ENCODE peak calls at places on chromosome 16, in nine cellular contexts. J is HS-5; L is SJCRH30; B is stimulated activated CD8-positive, alpha-beta memory T cell treated with anti-CD3 and anti-CD28 coated beads, Interleukin-7, amount 100 ng/mL, for 24 hours; Y is chondrocyte; G is COLO829; H is HS-27A; R is memory B cell; W is T follicular helper cell. A is an unnamed sample.

GRCh38 chr16:88646345-88647034 is 4.4 kb downstream of the CYBA start:
- DNase-seq in G (no peak), R (peak; percentile 10), W (no peak), H (no peak), Y (no peak), J (no peak), L (no peak), B (no peak), A (no peak)

GRCh38 chr16:31043352-31043751 is 10.0 kb downstream of the STX4 start:
- DNase-seq in L (no peak), Y (no peak), J (no peak), G (no peak), B (no peak), W (no peak), R (no peak), H (no peak), A (no peak)

GRCh38 chr16:64136314-64136713 is 985.5 kb downstream of the CDH11 start:
- DNase-seq in R (no peak), H (no peak), W (no peak), Y (no peak), L (no peak), G (no peak), J (no peak), B (no peak), A (no peak)

GRCh38 chr16:75575976-75576375 is 9.8 kb downstream of the GABARAPL2 start:
- DNase-seq in W (no peak), G (no peak), R (no peak), H (no peak), B (no peak), Y (no peak), L (no peak), J (no peak), A (no peak)

GRCh38 chr16:88461291-88462269 is 8.5 kb downstream of the ZFPM1 start:
- DNase-seq in Y (no peak), H (no peak), W (no peak), J (no peak), B (no peak), R (no peak), G (no peak), L (no peak), A (no peak)

GRCh38 chr16:86994651-86995171 is 322.5 kb downstream of the C16orf95 start:
- DNase-seq in L (peak; percentile 69), W (no peak), G (no peak), J (peak; percentile 50), B (no peak), H (peak; percentile 62), R (no peak), Y (no peak), A (no peak)

GRCh38 chr16:66084306-66084705 is 282.2 kb upstream of the CDH5 start:
- DNase-seq in Y (no peak), B (no peak), R (no peak), W (no peak), H (no peak), G (no peak), J (no peak), L (no peak), A (no peak)

GRCh38 chr16:12496866-12497265 is 306.8 kb downstream of the CPPED1 start:
- DNase-seq in L (no peak), G (no peak), W (no peak), B (no peak), J (no peak), Y (no peak), H (no peak), R (no peak), A (no peak)

GRCh38 chr16:49615606-49616005 is 240.3 kb downstream of the ZNF423 start:
- DNase-seq in W (no peak), L (no peak), G (no peak), B (no peak), J (no peak), H (no peak), R (no peak), Y (peak; percentile 51), A (no peak)

GRCh38 chr16:7867831-7868230 is 535.2 kb downstream of the RBFOX1 start:
- DNase-seq in J (no peak), L (no peak), W (no peak), Y (no peak), G (no peak), H (no peak), B (no peak), R (no peak), A (no peak)

GRCh38 chr16:55044366-55044975 is 113.8 kb downstream of the IRX5 start:
- DNase-seq in R (no peak), B (no peak), J (no peak), Y (no peak), L (no peak), H (no peak), G (no peak), W (no peak), A (no peak)

GRCh38 chr16:78175287-78175686 is 75.8 kb downstream of the WWOX start:
- DNase-seq in H (no peak), L (no peak), R (no peak), W (no peak), G (no peak), B (no peak), J (no peak), Y (no peak), A (no peak)

GRCh38 chr16:88084881-88085280 is 133.6 kb downstream of the BANP start:
- DNase-seq in W (no peak), Y (no peak), J (no peak), L (no peak), R (no peak), G (peak; percentile 10), B (no peak), H (no peak), A (no peak)

GRCh38 chr16:50304467-50305440 is 38.4 kb downstream of the ADCY7 start:
- DNase-seq in G (no peak), Y (peak; percentile 87), R (no peak), B (no peak), L (no peak), J (no peak), H (no peak), W (no peak), A (peak; percentile 75)

GRCh38 chr16:64773638-64774037 is 348.2 kb downstream of the CDH11 start:
- DNase-seq in R (no peak), W (no peak), Y (no peak), B (no peak), H (no peak), J (no peak), G (no peak), L (no peak), A (no peak)

GRCh38 chr16:9797306-9797705 is 384.9 kb downstream of the GRIN2A start:
- DNase-seq in J (peak; percentile 95), H (peak; percentile 68), W (no peak), B (no peak), R (no peak), Y (no peak), G (no peak), L (no peak), A (no peak)

GRCh38 chr16:66908116-66908515 is 10.6 kb downstream of the CDH16 start:
- DNase-seq in H (no peak), R (no peak), Y (peak; percentile 59), G (no peak), L (no peak), W (no peak), B (no peak), J (no peak), A (no peak)

GRCh38 chr16:11319529-11320146 is 25.6 kb upstream of the RMI2 start:
- DNase-seq in J (no peak), B (no peak), Y (no peak), L (peak; percentile 69), H (no peak), G (peak; percentile 40), W (no peak), R (no peak), A (no peak)

GRCh38 chr16:1181715-1182671 is 29.1 kb downstream of the CACNA1H start:
- DNase-seq in L (peak; percentile 61), Y (no peak), W (no peak), B (no peak), J (no peak), G (no peak), H (peak; percentile 12), R (no peak), A (no peak)

GRCh38 chr16:49337814-49338350 is 35.7 kb upstream of the C16orf78 start:
- DNase-seq in G (no peak), B (no peak), Y (no peak), L (no peak), R (no peak), J (no peak), W (no peak), H (no peak), A (peak; percentile 38)

GRCh38 chr16:30844671-30845449 is 49.0 kb downstream of the BCL7C start:
- DNase-seq in B (peak; percentile 32), W (peak; percentile 79), Y (no peak), R (peak; percentile 78), J (peak; percentile 19), H (peak; percentile 45), G (peak; percentile 93), L (peak; percentile 90), A (no peak)

GRCh38 chr16:5851583-5851982 is 754.0 kb upstream of the EEF2KMT start:
- DNase-seq in H (no peak), J (no peak), L (no peak), G (no peak), B (no peak), Y (no peak), W (no peak), R (no peak), A (no peak)

GRCh38 chr16:72847187-72848044 is 200.5 kb downstream of the ZFHX3 start:
- DNase-seq in L (peak; percentile 42), R (no peak), Y (no peak), H (no peak), W (no peak), B (no peak), J (no peak), G (no peak), A (no peak)

GRCh38 chr16:66853261-66854139 is 9.3 kb downstream of the CA7 start:
- DNase-seq in B (no peak), W (no peak), G (no peak), H (no peak), L (no peak), R (no peak), J (no peak), Y (no peak), A (no peak)

GRCh38 chr16:29926675-29927522 is 873 bp upstream of the KCTD13 start:
- DNase-seq in B (no peak), H (no peak), R (no peak), L (peak; percentile 65), G (no peak), J (no peak), Y (no peak), W (no peak), A (no peak)

GRCh38 chr16:48537909-48538745 is 71.9 kb downstream of the N4BP1 start:
- DNase-seq in G (no peak), W (no peak), R (no peak), J (no peak), H (no peak), L (peak; percentile 34), Y (peak; percentile 70), B (no peak), A (no peak)

A was measured in suprapubic skin.